ENCODE peak calls at places on chromosome 11, in ten cellular contexts. O is fibroblast of the aortic adventitia, K is AG09309, F is transverse colon, N is A549, A is pancreas, I is tibial artery, V is mammary epithelial cell, E is hepatocyte, B is kidney epithelial cell. R is an unnamed sample.

GRCh38 chr11:45078236-45079074 is 68.0 kb upstream of the PRDM11 start:
- DNase-seq in O (peak; percentile 36), K (no peak), F (no peak), N (no peak), A (no peak), I (no peak), V (no peak), E (peak; percentile 32), B (no peak), R (no peak)

GRCh38 chr11:76621866-76622265 is 48.7 kb downstream of the LRRC32 start:
- DNase-seq in O (peak; percentile 48), K (no peak), F (no peak), N (no peak), A (no peak), I (peak; percentile 60), V (no peak), E (no peak), B (no peak), R (no peak)

GRCh38 chr11:92227233-92227593 is 2.6 kb downstream of the FAT3 start:
- DNase-seq in O (no peak), K (no peak), F (no peak), N (no peak), A (no peak), I (no peak), V (no peak), E (no peak), B (no peak), R (no peak)

GRCh38 chr11:1487851-1488574 is 1.4 kb upstream of the MOB2 start:
- DNase-seq in O (no peak), K (no peak), F (no peak), N (no peak), A (peak; percentile 47), I (peak; percentile 74), V (no peak), E (no peak), B (no peak), R (no peak)

GRCh38 chr11:57458410-57459111 is 1.8 kb upstream of the RTN4RL2 start:
- DNase-seq in O (peak; percentile 31), K (no peak), F (peak; percentile 56), N (peak; percentile 71), A (peak; percentile 88), I (no peak), V (no peak), E (peak; percentile 67), B (no peak), R (no peak)

GRCh38 chr11:122157540-122158173 is 41.6 kb upstream of the BLID start:
- DNase-seq in O (no peak), K (no peak), F (no peak), N (no peak), A (no peak), I (no peak), V (no peak), E (no peak), B (no peak), R (peak; percentile 22)

GRCh38 chr11:41449483-41450050 is 9.9 kb downstream of the LRRC4C start:
- DNase-seq in O (peak; percentile 9), K (no peak), F (no peak), N (no peak), A (no peak), I (no peak), V (no peak), E (no peak), B (no peak), R (no peak)

GRCh38 chr11:44047931-44048431 is at the start of gene ACCSL:
- DNase-seq in O (no peak), K (no peak), F (no peak), N (no peak), A (no peak), I (no peak), V (no peak), E (no peak), B (no peak), R (no peak)

GRCh38 chr11:66421492-66422205 is 814 bp downstream of the NPAS4 start:
- DNase-seq in O (peak; percentile 91), K (peak; percentile 67), F (peak; percentile 92), N (peak; percentile 84), A (peak; percentile 94), I (peak; percentile 95), V (peak; percentile 71), E (peak; percentile 97), B (no peak), R (peak; percentile 87)

GRCh38 chr11:82902086-82902485 is 550 bp downstream of the DDIAS start:
- DNase-seq in O (no peak), K (no peak), F (no peak), N (no peak), A (no peak), I (no peak), V (no peak), E (no peak), B (no peak), R (no peak)

GRCh38 chr11:26028294-26028954 is 303.5 kb upstream of the ANO3 start:
- DNase-seq in O (peak; percentile 57), K (no peak), F (no peak), N (peak; percentile 12), A (no peak), I (no peak), V (peak; percentile 32), E (peak; percentile 8), B (no peak), R (peak; percentile 66)

GRCh38 chr11:65853249-65853979 is 4.6 kb downstream of the CFL1 start:
- DNase-seq in O (no peak), K (no peak), F (peak; percentile 18), N (no peak), A (no peak), I (peak; percentile 49), V (no peak), E (peak; percentile 11), B (no peak), R (no peak)

GRCh38 chr11:5611627-5612026 is 13.2 kb upstream of the TRIM34 start:
- DNase-seq in O (no peak), K (no peak), F (no peak), N (peak; percentile 38), A (no peak), I (no peak), V (no peak), E (no peak), B (no peak), R (no peak)

GRCh38 chr11:84594602-84595001 is 1032.5 kb downstream of the DLG2 start:
- DNase-seq in O (no peak), K (no peak), F (no peak), N (no peak), A (no peak), I (no peak), V (no peak), E (no peak), B (no peak), R (no peak)

GRCh38 chr11:6682936-6683861 is at the start of gene MRPL17:
- DNase-seq in O (peak; percentile 99), K (peak; percentile 93), F (peak; percentile 99), N (peak; percentile 99), A (peak; percentile 99), I (peak; percentile 100), V (peak; percentile 98), E (peak; percentile 99), B (peak; percentile 90), R (peak; percentile 99)
- TF ChIP-seq CTCF in O (peak; percentile 84), K (peak; percentile 93), F (peak; percentile 83), N (peak; percentile 88), A (peak; percentile 85), I (peak; percentile 88), V (peak; percentile 84), E (peak; percentile 94), B (peak; percentile 90), R (peak; percentile 79)

GRCh38 chr11:34189191-34189590 is 83.8 kb downstream of the NAT10 start:
- DNase-seq in O (no peak), K (no peak), F (no peak), N (no peak), A (no peak), I (no peak), V (no peak), E (no peak), B (no peak), R (no peak)

GRCh38 chr11:34191592-34191991 is 86.2 kb downstream of the NAT10 start:
- DNase-seq in O (no peak), K (no peak), F (no peak), N (no peak), A (no peak), I (no peak), V (no peak), E (no peak), B (no peak), R (no peak)

GRCh38 chr11:34194576-34195335 is 89.3 kb downstream of the NAT10 start:
- DNase-seq in O (no peak), K (no peak), F (no peak), N (no peak), A (no peak), I (no peak), V (no peak), E (no peak), B (no peak), R (no peak)

GRCh38 chr11:34190192-34191139 is 85.0 kb downstream of the NAT10 start:
- DNase-seq in O (no peak), K (no peak), F (no peak), N (no peak), A (no peak), I (no peak), V (no peak), E (no peak), B (no peak), R (no peak)

GRCh38 chr11:34192481-34193401 is 87.3 kb downstream of the NAT10 start:
- DNase-seq in O (peak; percentile 97), K (peak; percentile 69), F (peak; percentile 28), N (peak; percentile 52), A (no peak), I (peak; percentile 87), V (peak; percentile 98), E (peak; percentile 44), B (peak; percentile 71), R (peak; percentile 92)
- H3K4me3 ChIP-seq in O (peak overlapping the region; percentile 53), K (no peak overlapping the region), F (no peak overlapping the region), N (no peak overlapping the region), A (no peak overlapping the region), I (peak overlapping the region; percentile 21), V (peak overlapping the region; percentile 1), E (no peak overlapping the region), B (no peak overlapping the region), R (no peak overlapping the region)

DNA sequence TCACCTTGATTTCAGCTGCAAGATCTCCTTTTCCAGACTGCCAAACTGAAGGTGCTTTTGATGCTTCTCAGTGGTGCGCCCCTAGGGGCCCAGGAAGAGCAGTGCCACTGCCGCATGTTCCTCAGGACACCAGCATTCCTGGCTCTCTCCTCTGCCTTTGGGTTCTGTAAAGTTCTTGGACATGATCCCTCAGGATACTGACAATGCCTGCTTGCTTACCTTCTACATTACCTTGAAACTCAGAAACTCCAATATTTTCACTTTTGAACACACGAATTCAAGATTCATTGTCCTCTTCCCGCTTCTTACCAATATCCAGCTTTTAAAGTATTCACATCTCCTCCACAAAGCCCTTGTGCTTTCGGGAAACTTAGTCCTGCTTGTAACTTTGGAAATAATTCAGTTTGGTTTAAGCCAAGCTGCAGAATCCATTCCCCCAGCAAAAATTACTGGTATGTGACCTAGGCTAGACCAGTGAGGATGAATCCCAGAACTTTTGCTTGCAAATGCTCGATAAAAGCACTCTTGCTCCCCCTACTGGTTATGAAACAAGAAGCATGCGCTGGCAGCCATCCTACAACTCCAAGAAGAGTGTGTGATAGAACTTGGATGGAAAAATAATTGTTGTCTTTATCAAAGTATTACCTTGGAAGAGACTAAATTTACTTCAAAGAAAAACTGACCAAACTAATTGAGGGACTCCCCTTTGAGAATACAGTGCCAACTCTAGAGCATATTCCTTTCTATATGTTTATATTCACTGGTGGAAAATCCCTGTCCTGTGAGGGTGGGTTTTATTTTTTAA is 16.5 kb upstream of the OR5B21 start:
- DNase-seq in O (peak; percentile 94), K (peak; percentile 69), F (peak; percentile 61), N (peak; percentile 85), A (peak; percentile 73), I (peak; percentile 79), V (peak; percentile 63), E (peak; percentile 89), B (peak; percentile 39), R (peak; percentile 88)
- TF ChIP-seq CTCF in O (peak; percentile 94), K (peak; percentile 85), F (peak; percentile 68), N (peak; percentile 77), A (peak; percentile 58), I (peak; percentile 58), V (peak; percentile 90), E (peak; percentile 73), B (peak; percentile 87), R (peak; percentile 93)

GRCh38 chr11:6745018-6745417 is 26.8 kb downstream of the OR2AG2 start:
- DNase-seq in O (no peak), K (no peak), F (no peak), N (no peak), A (no peak), I (no peak), V (no peak), E (no peak), B (no peak), R (no peak)
- H3K4me3 ChIP-seq in O (no peak overlapping the region), K (no peak overlapping the region), F (no peak overlapping the region), N (no peak overlapping the region), A (no peak overlapping the region), I (no peak overlapping the region), V (no peak overlapping the region), E (no peak overlapping the region), B (no peak overlapping the region), R (no peak overlapping the region)

R was measured in epithelial cell of esophagus.